ENCODE peak calls at places on chromosomes 1 and 21, in ten cellular contexts. Z is right lobe of liver, A is GM19239, W is KBM-7, F is EL, J is astrocyte of the spinal cord, E is psoas muscle, I is WTC11, P is RKO, B is ovary. Y is an unnamed sample.
A peak's percentile ranks its signal among the peaks of the same experiment; 100 is the strongest.

GRCh38 chr21:33261635-33262034 is 4.5 kb upstream of the IL10RB start:
- DNase-seq in B (no peak), I (no peak), Z (no peak), A (no peak), E (no peak), P (no peak), W (peak; percentile 91), F (peak; percentile 68), J (peak; percentile 75), Y (no peak)

GRCh38 chr1:37159102-37159501 is 124.8 kb upstream of the GRIK3 start:
- DNase-seq in J (no peak), F (no peak), P (no peak), E (no peak), Z (no peak), I (no peak), W (no peak), B (no peak), A (no peak), Y (no peak)

GRCh38 chr1:31570906-31571305 is 5.4 kb upstream of the TINAGL1 start:
- DNase-seq in I (no peak), W (no peak), Z (no peak), P (no peak), J (no peak), A (no peak), E (no peak), F (peak; percentile 64), B (no peak), Y (peak; percentile 60)

GRCh38 chr1:17184822-17185484 is 20.0 kb upstream of the PADI1 start:
- DNase-seq in E (no peak), B (no peak), W (no peak), Z (no peak), I (no peak), J (no peak), P (no peak), F (no peak), A (no peak), Y (no peak)

GRCh38 chr1:222820159-222820732 is 5.4 kb downstream of the DISP1 start:
- DNase-seq in I (no peak), W (no peak), B (no peak), F (no peak), Z (no peak), J (no peak), P (no peak), A (no peak), E (no peak), Y (peak; percentile 84)

GRCh38 chr1:220925707-220926106 is 46.5 kb downstream of the HLX start:
- DNase-seq in P (no peak), E (no peak), Z (no peak), F (no peak), W (no peak), B (no peak), I (no peak), J (no peak), A (no peak), Y (peak; percentile 16)

GRCh38 chr1:85884372-85885035 is 176.3 kb upstream of the ZNHIT6 start:
- DNase-seq in W (no peak), B (no peak), Z (no peak), A (no peak), P (peak; percentile 67), F (peak; percentile 48), J (peak; percentile 40), E (no peak), I (no peak), Y (peak; percentile 33)

GRCh38 chr1:44423706-44424546 is 18.9 kb downstream of the RNF220 start:
- DNase-seq in B (peak; percentile 23), F (peak; percentile 68), J (peak; percentile 72), I (no peak), W (peak; percentile 91), E (no peak), P (no peak), Z (peak; percentile 66), A (no peak), Y (peak; percentile 77)

GRCh38 chr21:32991299-32991850 is 34.4 kb upstream of the OLIG2 start:
- DNase-seq in W (no peak), E (no peak), F (no peak), I (no peak), Z (no peak), A (no peak), B (no peak), P (no peak), J (no peak), Y (no peak)

GRCh38 chr1:186073697-186074096 is 301.4 kb downstream of the TPR start:
- DNase-seq in E (no peak), Z (no peak), B (no peak), W (no peak), A (no peak), P (no peak), J (no peak), I (no peak), F (no peak), Y (no peak)

GRCh38 chr1:202852163-202852904 is 36.6 kb downstream of the RABIF start:
- DNase-seq in B (no peak), J (peak; percentile 43), P (peak; percentile 58), Z (no peak), W (peak; percentile 74), I (peak; percentile 70), A (no peak), F (peak; percentile 69), E (no peak), Y (peak; percentile 83)

GRCh38 chr1:155184835-155185782 is 11.5 kb downstream of the TRIM46 start:
- DNase-seq in J (no peak), I (no peak), P (no peak), F (no peak), E (no peak), Z (peak; percentile 47), A (peak; percentile 98), B (peak; percentile 29), W (peak; percentile 69), Y (peak; percentile 37)

GRCh38 chr1:42456754-42457089 is 379 bp downstream of the PPCS start:
- DNase-seq in I (no peak), E (peak; percentile 43), W (peak; percentile 76), Z (peak; percentile 64), A (peak; percentile 62), F (peak; percentile 59), B (no peak), P (peak; percentile 74), J (no peak), Y (peak; percentile 62)

GRCh38 chr1:59678065-59678808 is 136.5 kb upstream of the HOOK1 start:
- DNase-seq in W (no peak), J (peak; percentile 35), P (no peak), A (no peak), F (peak; percentile 37), B (no peak), Z (no peak), I (no peak), E (no peak), Y (no peak)

GRCh38 chr1:16038620-16038912 is 5.0 kb upstream of the CLCNKB start:
- DNase-seq in F (peak; percentile 30), J (no peak), I (no peak), B (no peak), W (no peak), A (no peak), P (no peak), Z (no peak), E (no peak), Y (no peak)

GRCh38 chr1:51728611-51729155 is 111.8 kb downstream of the OSBPL9 start:
- DNase-seq in F (no peak), I (peak; percentile 24), B (no peak), Z (no peak), E (no peak), W (no peak), J (no peak), P (no peak), A (no peak), Y (no peak)

GRCh38 chr1:7669559-7670208 is 101.4 kb upstream of the VAMP3 start:
- DNase-seq in I (peak; percentile 89), J (peak; percentile 35), P (peak; percentile 43), F (peak; percentile 36), W (peak; percentile 66), E (peak; percentile 46), Z (peak; percentile 62), B (no peak), A (peak; percentile 64), Y (peak; percentile 54)

GRCh38 chr1:168803696-168804510 is 74.9 kb upstream of the DPT start:
- DNase-seq in P (no peak), Z (no peak), F (no peak), A (no peak), I (no peak), J (no peak), W (peak; percentile 5), E (no peak), B (no peak), Y (no peak)

GRCh38 chr1:158179301-158180041 is 1.2 kb upstream of the CD1D start:
- DNase-seq in E (no peak), P (no peak), A (peak; percentile 40), F (no peak), J (no peak), W (no peak), B (no peak), Z (no peak), I (no peak), Y (no peak)

GRCh38 chr1:237938553-237938952 is 47.8 kb upstream of the ZP4 start:
- DNase-seq in A (no peak), I (peak; percentile 76), J (no peak), W (peak; percentile 16), E (no peak), Z (no peak), P (no peak), F (no peak), B (no peak), Y (peak; percentile 9)

GRCh38 chr1:230545181-230545580 is 97.1 kb upstream of the COG2 start:
- DNase-seq in F (no peak), W (no peak), P (no peak), E (no peak), Z (no peak), J (no peak), I (no peak), B (no peak), A (no peak), Y (no peak)

GRCh38 chr1:164780111-164780510 is 221.1 kb downstream of the PBX1 start:
- DNase-seq in J (no peak), I (no peak), E (no peak), B (no peak), W (no peak), Z (no peak), P (no peak), A (no peak), F (no peak), Y (no peak)

GRCh38 chr1:46527474-46528296 is 23.8 kb downstream of the KNCN start:
- DNase-seq in E (peak; percentile 85), Z (peak; percentile 79), A (peak; percentile 88), W (peak; percentile 83), J (peak; percentile 64), P (peak; percentile 81), I (peak; percentile 91), B (peak; percentile 59), F (peak; percentile 79), Y (peak; percentile 75)

GRCh38 chr1:154951901-154952657 is 3.8 kb downstream of the PBXIP1 start:
- DNase-seq in I (no peak), P (no peak), Z (no peak), B (no peak), W (no peak), F (no peak), A (no peak), J (no peak), E (no peak), Y (no peak)

GRCh38 chr1:6205849-6206845 is at the start of gene RNF207:
- DNase-seq in W (no peak), J (peak; percentile 54), A (peak; percentile 69), B (no peak), I (peak; percentile 83), P (peak; percentile 75), E (peak; percentile 55), Z (peak; percentile 87), F (peak; percentile 83), Y (peak; percentile 79)

GRCh38 chr1:150609726-150610125 is 19.7 kb downstream of the ENSA start:
- DNase-seq in Z (no peak), W (no peak), F (no peak), P (no peak), A (no peak), B (no peak), I (no peak), J (peak; percentile 68), E (no peak), Y (no peak)

GRCh38 chr1:244271909-244272308 is 179.8 kb downstream of the ADSS2 start:
- DNase-seq in A (no peak), Z (no peak), E (no peak), P (no peak), I (no peak), F (no peak), W (no peak), B (no peak), J (no peak), Y (no peak)

GRCh38 chr1:1540015-1540816 is at the start of gene TMEM240:
- DNase-seq in F (peak; percentile 80), I (peak; percentile 88), P (no peak), W (no peak), Z (peak; percentile 66), A (no peak), B (peak; percentile 90), J (peak; percentile 74), E (peak; percentile 83), Y (peak; percentile 24)

Y was measured in epithelial cell of esophagus.